ENCODE peak calls at places on chromosome 1, in six cellular contexts. One of them, this sample, is unnamed.

GRCh38 chr1:41282679-41283317 is 40.7 kb upstream of the SCMH1 start:
- DNase-seq in Panc1: no peak
- DNase-seq in HAP-1: peak; percentile 72
- DNase-seq in activated CD4-positive, alpha-beta T cell treated with anti-CD3 and anti-CD28 coated beads for 48 hours: peak; percentile 51
- DNase-seq in stimulated activated CD4-positive, alpha-beta T cell treated with anti-CD3 and anti-CD28 coated beads, Interleukin-2, amount 100 ng/mL, for 48 hours: peak; percentile 13
- DNase-seq in GM23248: peak; percentile 59
- DNase-seq in this sample: peak; percentile 26

GRCh38 chr1:231240531-231240882 is 505 bp upstream of the GNPAT start:
- DNase-seq in Panc1: no peak
- DNase-seq in HAP-1: peak; percentile 21
- DNase-seq in activated CD4-positive, alpha-beta T cell treated with anti-CD3 and anti-CD28 coated beads for 48 hours: peak; percentile 22
- DNase-seq in stimulated activated CD4-positive, alpha-beta T cell treated with anti-CD3 and anti-CD28 coated beads, Interleukin-2, amount 100 ng/mL, for 48 hours: peak; percentile 19
- DNase-seq in GM23248: peak; percentile 49
- DNase-seq in this sample: no peak

GRCh38 chr1:41735587-41736290 is 183.0 kb downstream of the HIVEP3 start:
- DNase-seq in Panc1: no peak
- DNase-seq in HAP-1: no peak
- DNase-seq in activated CD4-positive, alpha-beta T cell treated with anti-CD3 and anti-CD28 coated beads for 48 hours: no peak
- DNase-seq in stimulated activated CD4-positive, alpha-beta T cell treated with anti-CD3 and anti-CD28 coated beads, Interleukin-2, amount 100 ng/mL, for 48 hours: no peak
- DNase-seq in GM23248: no peak
- DNase-seq in this sample: no peak

GRCh38 chr1:206555473-206555935 is 48.2 kb downstream of the RASSF5 start:
- DNase-seq in Panc1: no peak
- DNase-seq in HAP-1: no peak
- DNase-seq in activated CD4-positive, alpha-beta T cell treated with anti-CD3 and anti-CD28 coated beads for 48 hours: peak; percentile 73
- DNase-seq in stimulated activated CD4-positive, alpha-beta T cell treated with anti-CD3 and anti-CD28 coated beads, Interleukin-2, amount 100 ng/mL, for 48 hours: no peak
- DNase-seq in GM23248: peak; percentile 46
- DNase-seq in this sample: no peak

GRCh38 chr1:9207715-9208114 is 26.9 kb upstream of the H6PD start:
- DNase-seq in Panc1: no peak
- DNase-seq in HAP-1: no peak
- DNase-seq in activated CD4-positive, alpha-beta T cell treated with anti-CD3 and anti-CD28 coated beads for 48 hours: no peak
- DNase-seq in stimulated activated CD4-positive, alpha-beta T cell treated with anti-CD3 and anti-CD28 coated beads, Interleukin-2, amount 100 ng/mL, for 48 hours: no peak
- DNase-seq in GM23248: peak; percentile 42
- DNase-seq in this sample: no peak

GRCh38 chr1:160046494-160047115 is 14.8 kb upstream of the PIGM start:
- DNase-seq in Panc1: no peak
- DNase-seq in HAP-1: peak; percentile 35
- DNase-seq in activated CD4-positive, alpha-beta T cell treated with anti-CD3 and anti-CD28 coated beads for 48 hours: peak; percentile 53
- DNase-seq in stimulated activated CD4-positive, alpha-beta T cell treated with anti-CD3 and anti-CD28 coated beads, Interleukin-2, amount 100 ng/mL, for 48 hours: no peak
- DNase-seq in GM23248: peak; percentile 76
- DNase-seq in this sample: peak; percentile 51

GRCh38 chr1:156896490-156897033 is 3.0 kb downstream of the PEAR1 start:
- DNase-seq in Panc1: peak; percentile 76
- DNase-seq in HAP-1: peak; percentile 29
- DNase-seq in activated CD4-positive, alpha-beta T cell treated with anti-CD3 and anti-CD28 coated beads for 48 hours: no peak
- DNase-seq in stimulated activated CD4-positive, alpha-beta T cell treated with anti-CD3 and anti-CD28 coated beads, Interleukin-2, amount 100 ng/mL, for 48 hours: no peak
- DNase-seq in GM23248: peak; percentile 97
- DNase-seq in this sample: no peak

GRCh38 chr1:113809651-113810602 is 2.3 kb downstream of the RSBN1 start:
- DNase-seq in Panc1: no peak
- DNase-seq in HAP-1: no peak
- DNase-seq in activated CD4-positive, alpha-beta T cell treated with anti-CD3 and anti-CD28 coated beads for 48 hours: no peak
- DNase-seq in stimulated activated CD4-positive, alpha-beta T cell treated with anti-CD3 and anti-CD28 coated beads, Interleukin-2, amount 100 ng/mL, for 48 hours: no peak
- DNase-seq in GM23248: peak; percentile 55
- DNase-seq in this sample: no peak

GRCh38 chr1:84603223-84603622 is 29.0 kb upstream of the CTBS start:
- DNase-seq in Panc1: no peak
- DNase-seq in HAP-1: no peak
- DNase-seq in activated CD4-positive, alpha-beta T cell treated with anti-CD3 and anti-CD28 coated beads for 48 hours: no peak
- DNase-seq in stimulated activated CD4-positive, alpha-beta T cell treated with anti-CD3 and anti-CD28 coated beads, Interleukin-2, amount 100 ng/mL, for 48 hours: no peak
- DNase-seq in GM23248: peak; percentile 33
- DNase-seq in this sample: no peak

GRCh38 chr1:200886590-200886989 is 8.1 kb upstream of the INAVA start:
- DNase-seq in Panc1: no peak
- DNase-seq in HAP-1: no peak
- DNase-seq in activated CD4-positive, alpha-beta T cell treated with anti-CD3 and anti-CD28 coated beads for 48 hours: no peak
- DNase-seq in stimulated activated CD4-positive, alpha-beta T cell treated with anti-CD3 and anti-CD28 coated beads, Interleukin-2, amount 100 ng/mL, for 48 hours: no peak
- DNase-seq in GM23248: no peak
- DNase-seq in this sample: no peak

GRCh38 chr1:62905309-62905708 is 121.4 kb downstream of the ATG4C start:
- DNase-seq in Panc1: no peak
- DNase-seq in HAP-1: no peak
- DNase-seq in activated CD4-positive, alpha-beta T cell treated with anti-CD3 and anti-CD28 coated beads for 48 hours: no peak
- DNase-seq in stimulated activated CD4-positive, alpha-beta T cell treated with anti-CD3 and anti-CD28 coated beads, Interleukin-2, amount 100 ng/mL, for 48 hours: no peak
- DNase-seq in GM23248: no peak
- DNase-seq in this sample: no peak

GRCh38 chr1:182146286-182146685 is 84.8 kb upstream of the ZNF648 start:
- DNase-seq in Panc1: no peak
- DNase-seq in HAP-1: no peak
- DNase-seq in activated CD4-positive, alpha-beta T cell treated with anti-CD3 and anti-CD28 coated beads for 48 hours: no peak
- DNase-seq in stimulated activated CD4-positive, alpha-beta T cell treated with anti-CD3 and anti-CD28 coated beads, Interleukin-2, amount 100 ng/mL, for 48 hours: no peak
- DNase-seq in GM23248: no peak
- DNase-seq in this sample: no peak

GRCh38 chr1:6221210-6221784 is 14.5 kb downstream of the ICMT start:
- DNase-seq in Panc1: no peak
- DNase-seq in HAP-1: no peak
- DNase-seq in activated CD4-positive, alpha-beta T cell treated with anti-CD3 and anti-CD28 coated beads for 48 hours: no peak
- DNase-seq in stimulated activated CD4-positive, alpha-beta T cell treated with anti-CD3 and anti-CD28 coated beads, Interleukin-2, amount 100 ng/mL, for 48 hours: no peak
- DNase-seq in GM23248: no peak
- DNase-seq in this sample: no peak

GRCh38 chr1:50973875-50974617 is 4.0 kb downstream of the CDKN2C start:
- DNase-seq in Panc1: no peak
- DNase-seq in HAP-1: peak; percentile 60
- DNase-seq in activated CD4-positive, alpha-beta T cell treated with anti-CD3 and anti-CD28 coated beads for 48 hours: no peak
- DNase-seq in stimulated activated CD4-positive, alpha-beta T cell treated with anti-CD3 and anti-CD28 coated beads, Interleukin-2, amount 100 ng/mL, for 48 hours: no peak
- DNase-seq in GM23248: no peak
- DNase-seq in this sample: no peak

GRCh38 chr1:148434832-148435231 is 48.3 kb downstream of the PPIAL4G start:
- DNase-seq in Panc1: no peak
- DNase-seq in HAP-1: no peak
- DNase-seq in activated CD4-positive, alpha-beta T cell treated with anti-CD3 and anti-CD28 coated beads for 48 hours: no peak
- DNase-seq in stimulated activated CD4-positive, alpha-beta T cell treated with anti-CD3 and anti-CD28 coated beads, Interleukin-2, amount 100 ng/mL, for 48 hours: no peak
- DNase-seq in GM23248: no peak
- DNase-seq in this sample: no peak

GRCh38 chr1:16441312-16441641 is 753 bp downstream of the NECAP2 start:
- DNase-seq in Panc1: no peak
- DNase-seq in HAP-1: no peak
- DNase-seq in activated CD4-positive, alpha-beta T cell treated with anti-CD3 and anti-CD28 coated beads for 48 hours: no peak
- DNase-seq in stimulated activated CD4-positive, alpha-beta T cell treated with anti-CD3 and anti-CD28 coated beads, Interleukin-2, amount 100 ng/mL, for 48 hours: no peak
- DNase-seq in GM23248: peak; percentile 53
- DNase-seq in this sample: no peak

GRCh38 chr1:246317723-246318359 is 189.2 kb downstream of the SMYD3 start:
- DNase-seq in Panc1: no peak
- DNase-seq in HAP-1: no peak
- DNase-seq in activated CD4-positive, alpha-beta T cell treated with anti-CD3 and anti-CD28 coated beads for 48 hours: no peak
- DNase-seq in stimulated activated CD4-positive, alpha-beta T cell treated with anti-CD3 and anti-CD28 coated beads, Interleukin-2, amount 100 ng/mL, for 48 hours: no peak
- DNase-seq in GM23248: peak; percentile 71
- DNase-seq in this sample: no peak

This sample was measured in GM19239.